ENCODE peak calls at places on chromosomes 5 and 9, in five cellular contexts. One of them, this sample, is unnamed.

GRCh38 chr5:173816728-173817127 is 71.4 kb upstream of the CPEB4 start:
- DNase-seq in GM20000: no peak
- DNase-seq in stimulated activated CD4-positive, alpha-beta T cell treated with anti-CD3 and anti-CD28 coated beads, TNF-alpha, amount 100 ng/mL, for 1 hour: no peak
- DNase-seq in C1 segment of cervical spinal cord: no peak
- DNase-seq in tibial artery: no peak
- DNase-seq in this sample: no peak

GRCh38 chr5:44860267-44860666 is 51.5 kb downstream of the MRPS30 start:
- DNase-seq in GM20000: no peak
- DNase-seq in stimulated activated CD4-positive, alpha-beta T cell treated with anti-CD3 and anti-CD28 coated beads, TNF-alpha, amount 100 ng/mL, for 1 hour: no peak
- DNase-seq in C1 segment of cervical spinal cord: no peak
- DNase-seq in tibial artery: no peak
- DNase-seq in this sample: no peak

GRCh38 chr5:122937914-122938313 is 92.5 kb downstream of the SNX24 start:
- DNase-seq in GM20000: no peak
- DNase-seq in stimulated activated CD4-positive, alpha-beta T cell treated with anti-CD3 and anti-CD28 coated beads, TNF-alpha, amount 100 ng/mL, for 1 hour: no peak
- DNase-seq in C1 segment of cervical spinal cord: no peak
- DNase-seq in tibial artery: peak; percentile 68
- DNase-seq in this sample: peak; percentile 28

GRCh38 chr9:126148523-126148870 is 178.1 kb upstream of the MVB12B start:
- DNase-seq in GM20000: no peak
- DNase-seq in stimulated activated CD4-positive, alpha-beta T cell treated with anti-CD3 and anti-CD28 coated beads, TNF-alpha, amount 100 ng/mL, for 1 hour: no peak
- DNase-seq in C1 segment of cervical spinal cord: no peak
- DNase-seq in tibial artery: no peak
- DNase-seq in this sample: no peak

GRCh38 chr9:130289711-130290241 is 24.2 kb downstream of the HMCN2 start:
- DNase-seq in GM20000: no peak
- DNase-seq in stimulated activated CD4-positive, alpha-beta T cell treated with anti-CD3 and anti-CD28 coated beads, TNF-alpha, amount 100 ng/mL, for 1 hour: no peak
- DNase-seq in C1 segment of cervical spinal cord: no peak
- DNase-seq in tibial artery: no peak
- DNase-seq in this sample: no peak

GRCh38 chr9:17623965-17624364 is 45.1 kb downstream of the SH3GL2 start:
- DNase-seq in GM20000: no peak
- DNase-seq in stimulated activated CD4-positive, alpha-beta T cell treated with anti-CD3 and anti-CD28 coated beads, TNF-alpha, amount 100 ng/mL, for 1 hour: no peak
- DNase-seq in C1 segment of cervical spinal cord: no peak
- DNase-seq in tibial artery: no peak
- DNase-seq in this sample: no peak

GRCh38 chr5:143228597-143229293 is 174.7 kb downstream of the NR3C1 start:
- DNase-seq in GM20000: no peak
- DNase-seq in stimulated activated CD4-positive, alpha-beta T cell treated with anti-CD3 and anti-CD28 coated beads, TNF-alpha, amount 100 ng/mL, for 1 hour: no peak
- DNase-seq in C1 segment of cervical spinal cord: no peak
- DNase-seq in tibial artery: no peak
- DNase-seq in this sample: no peak

GRCh38 chr9:113650207-113651131 is 186.9 kb downstream of the RGS3 start:
- DNase-seq in GM20000: no peak
- DNase-seq in stimulated activated CD4-positive, alpha-beta T cell treated with anti-CD3 and anti-CD28 coated beads, TNF-alpha, amount 100 ng/mL, for 1 hour: no peak
- DNase-seq in C1 segment of cervical spinal cord: no peak
- DNase-seq in tibial artery: no peak
- DNase-seq in this sample: no peak

GRCh38 chr9:120221844-120222243 is 358.1 kb downstream of the CDK5RAP2 start:
- DNase-seq in GM20000: no peak
- DNase-seq in stimulated activated CD4-positive, alpha-beta T cell treated with anti-CD3 and anti-CD28 coated beads, TNF-alpha, amount 100 ng/mL, for 1 hour: no peak
- DNase-seq in C1 segment of cervical spinal cord: no peak
- DNase-seq in tibial artery: no peak
- DNase-seq in this sample: no peak

GRCh38 chr9:9585920-9586319 is 1026.9 kb downstream of the PTPRD start:
- DNase-seq in GM20000: no peak
- DNase-seq in stimulated activated CD4-positive, alpha-beta T cell treated with anti-CD3 and anti-CD28 coated beads, TNF-alpha, amount 100 ng/mL, for 1 hour: no peak
- DNase-seq in C1 segment of cervical spinal cord: no peak
- DNase-seq in tibial artery: no peak
- DNase-seq in this sample: no peak

GRCh38 chr5:45279109-45279508 is 417.1 kb downstream of the HCN1 start:
- DNase-seq in GM20000: no peak
- DNase-seq in stimulated activated CD4-positive, alpha-beta T cell treated with anti-CD3 and anti-CD28 coated beads, TNF-alpha, amount 100 ng/mL, for 1 hour: no peak
- DNase-seq in C1 segment of cervical spinal cord: no peak
- DNase-seq in tibial artery: no peak
- DNase-seq in this sample: no peak

GRCh38 chr5:74109344-74109743 is 483.3 kb downstream of the ARHGEF28 start:
- DNase-seq in GM20000: no peak
- DNase-seq in stimulated activated CD4-positive, alpha-beta T cell treated with anti-CD3 and anti-CD28 coated beads, TNF-alpha, amount 100 ng/mL, for 1 hour: no peak
- DNase-seq in C1 segment of cervical spinal cord: no peak
- DNase-seq in tibial artery: no peak
- DNase-seq in this sample: no peak

GRCh38 chr5:153552886-153553285 is 62.4 kb downstream of the GRIA1 start:
- DNase-seq in GM20000: no peak
- DNase-seq in stimulated activated CD4-positive, alpha-beta T cell treated with anti-CD3 and anti-CD28 coated beads, TNF-alpha, amount 100 ng/mL, for 1 hour: no peak
- DNase-seq in C1 segment of cervical spinal cord: no peak
- DNase-seq in tibial artery: no peak
- DNase-seq in this sample: no peak

GRCh38 chr9:134636142-134636507 is 5.5 kb upstream of the COL5A1 start:
- DNase-seq in GM20000: no peak
- DNase-seq in stimulated activated CD4-positive, alpha-beta T cell treated with anti-CD3 and anti-CD28 coated beads, TNF-alpha, amount 100 ng/mL, for 1 hour: no peak
- DNase-seq in C1 segment of cervical spinal cord: no peak
- DNase-seq in tibial artery: peak; percentile 9
- DNase-seq in this sample: no peak

GRCh38 chr5:81265101-81265500 is 32.0 kb downstream of the CKMT2 start:
- DNase-seq in GM20000: no peak
- DNase-seq in stimulated activated CD4-positive, alpha-beta T cell treated with anti-CD3 and anti-CD28 coated beads, TNF-alpha, amount 100 ng/mL, for 1 hour: no peak
- DNase-seq in C1 segment of cervical spinal cord: no peak
- DNase-seq in tibial artery: no peak
- DNase-seq in this sample: no peak

GRCh38 chr5:146340260-146341081 is 1.8 kb downstream of the POU4F3 start:
- DNase-seq in GM20000: peak; percentile 77
- DNase-seq in stimulated activated CD4-positive, alpha-beta T cell treated with anti-CD3 and anti-CD28 coated beads, TNF-alpha, amount 100 ng/mL, for 1 hour: no peak
- DNase-seq in C1 segment of cervical spinal cord: peak; percentile 1
- DNase-seq in tibial artery: peak; percentile 61
- DNase-seq in this sample: peak; percentile 1

GRCh38 chr9:129236441-129237145 is 58.5 kb upstream of the IER5L start:
- DNase-seq in GM20000: no peak
- DNase-seq in stimulated activated CD4-positive, alpha-beta T cell treated with anti-CD3 and anti-CD28 coated beads, TNF-alpha, amount 100 ng/mL, for 1 hour: no peak
- DNase-seq in C1 segment of cervical spinal cord: no peak
- DNase-seq in tibial artery: no peak
- DNase-seq in this sample: no peak

GRCh38 chr5:11903614-11904269 is 504 bp downstream of the CTNND2 start:
- DNase-seq in GM20000: peak; percentile 31
- DNase-seq in stimulated activated CD4-positive, alpha-beta T cell treated with anti-CD3 and anti-CD28 coated beads, TNF-alpha, amount 100 ng/mL, for 1 hour: no peak
- DNase-seq in C1 segment of cervical spinal cord: peak; percentile 54
- DNase-seq in tibial artery: no peak
- DNase-seq in this sample: peak; percentile 66

GRCh38 chr9:70111641-70112236 is 68.1 kb downstream of the MAMDC2 start:
- DNase-seq in GM20000: no peak
- DNase-seq in stimulated activated CD4-positive, alpha-beta T cell treated with anti-CD3 and anti-CD28 coated beads, TNF-alpha, amount 100 ng/mL, for 1 hour: no peak
- DNase-seq in C1 segment of cervical spinal cord: no peak
- DNase-seq in tibial artery: no peak
- DNase-seq in this sample: no peak

GRCh38 chr9:135989722-135990467 is 28.7 kb upstream of the UBAC1 start:
- DNase-seq in GM20000: no peak
- DNase-seq in stimulated activated CD4-positive, alpha-beta T cell treated with anti-CD3 and anti-CD28 coated beads, TNF-alpha, amount 100 ng/mL, for 1 hour: no peak
- DNase-seq in C1 segment of cervical spinal cord: peak; percentile 38
- DNase-seq in tibial artery: no peak
- DNase-seq in this sample: peak; percentile 24

GRCh38 chr5:7190727-7191126 is 205.2 kb upstream of the ADCY2 start:
- DNase-seq in GM20000: no peak
- DNase-seq in stimulated activated CD4-positive, alpha-beta T cell treated with anti-CD3 and anti-CD28 coated beads, TNF-alpha, amount 100 ng/mL, for 1 hour: no peak
- DNase-seq in C1 segment of cervical spinal cord: no peak
- DNase-seq in tibial artery: no peak
- DNase-seq in this sample: no peak

GRCh38 chr5:55702612-55703345 is 9.3 kb downstream of the SLC38A9 start:
- DNase-seq in GM20000: peak; percentile 31
- DNase-seq in stimulated activated CD4-positive, alpha-beta T cell treated with anti-CD3 and anti-CD28 coated beads, TNF-alpha, amount 100 ng/mL, for 1 hour: no peak
- DNase-seq in C1 segment of cervical spinal cord: no peak
- DNase-seq in tibial artery: no peak
- DNase-seq in this sample: no peak

GRCh38 chr5:14211818-14212799 is 69.0 kb downstream of the TRIO start:
- DNase-seq in GM20000: peak; percentile 52
- DNase-seq in stimulated activated CD4-positive, alpha-beta T cell treated with anti-CD3 and anti-CD28 coated beads, TNF-alpha, amount 100 ng/mL, for 1 hour: no peak
- DNase-seq in C1 segment of cervical spinal cord: no peak
- DNase-seq in tibial artery: no peak
- DNase-seq in this sample: no peak

GRCh38 chr9:124008307-124008854 is 3.2 kb upstream of the LHX2 start:
- DNase-seq in GM20000: no peak
- DNase-seq in stimulated activated CD4-positive, alpha-beta T cell treated with anti-CD3 and anti-CD28 coated beads, TNF-alpha, amount 100 ng/mL, for 1 hour: no peak
- DNase-seq in C1 segment of cervical spinal cord: no peak
- DNase-seq in tibial artery: no peak
- DNase-seq in this sample: no peak

GRCh38 chr5:175795959-175796358 is 75.4 kb upstream of the CPLX2 start:
- DNase-seq in GM20000: no peak
- DNase-seq in stimulated activated CD4-positive, alpha-beta T cell treated with anti-CD3 and anti-CD28 coated beads, TNF-alpha, amount 100 ng/mL, for 1 hour: no peak
- DNase-seq in C1 segment of cervical spinal cord: no peak
- DNase-seq in tibial artery: no peak
- DNase-seq in this sample: no peak

This sample was measured in caudate nucleus.